ENCODE peak calls at places on chromosomes 7 and 10, in five cellular contexts. I, P, G, O and D are unnamed samples. For H3K27me3, the result is how much of the 10 kb centered on the place peaks cover.

GRCh38 chr10:106502651-106503050 is 661.9 kb downstream of the SORCS1 start:
- DNase-seq in I (no peak), P (no peak), G (no peak), O (no peak), D (no peak)

GRCh38 chr10:71868192-71868697 is 17.2 kb upstream of the PSAP start:
- DNase-seq in I (no peak), P (peak), G (peak), O (peak), D (peak)

GRCh38 chr7:124031919-124032318 is 948 bp downstream of the TMEM229A start:
- DNase-seq in I (no peak), P (no peak), G (no peak), O (no peak), D (no peak)

GRCh38 chr7:38940774-38941173 is 31.8 kb upstream of the VPS41 start:
- DNase-seq in I (no peak), P (no peak), G (no peak), O (no peak), D (no peak)

GRCh38 chr10:77455538-77455937 is 182.1 kb downstream of the KCNMA1 start:
- DNase-seq in I (no peak), P (no peak), G (no peak), O (no peak), D (peak)

GRCh38 chr7:157468221-157469111 is 131.7 kb downstream of the DNAJB6 start:
- DNase-seq in I (peak), P (no peak), G (no peak), O (no peak), D (peak)

GRCh38 chr10:31291123-31291522 is 27.9 kb upstream of the ZEB1 start:
- DNase-seq in I (no peak), P (no peak), G (no peak), O (no peak), D (no peak)

GRCh38 chr7:15399446-15399845 is 162.4 kb downstream of the AGMO start:
- DNase-seq in I (no peak), P (peak), G (no peak), O (peak), D (no peak)

GRCh38 chr10:22420787-22421517 is 75.7 kb downstream of the SPAG6 start:
- DNase-seq in I (no peak), P (peak), G (no peak), O (peak), D (no peak)

GRCh38 chr7:83415840-83416239 is 233.1 kb downstream of the SEMA3E start:
- DNase-seq in I (no peak), P (no peak), G (no peak), O (no peak), D (no peak)

GRCh38 chr10:71391701-71392100 is 5.0 kb upstream of the CDH23 start:
- DNase-seq in I (peak), P (no peak), G (no peak), O (no peak), D (no peak)

GRCh38 chr7:157682946-157683239 is 346.1 kb downstream of the DNAJB6 start:
- DNase-seq in I (no peak), P (no peak), G (no peak), O (no peak), D (no peak)

GRCh38 chr7:97018775-97019535 is 5.7 kb downstream of the DLX5 start:
- DNase-seq in I (no peak), P (no peak), G (no peak), O (no peak), D (no peak)
- H3K27me3 ChIP-seq in I (half or more), P (half or more), G (half or more), O (half or more), D (half or more)

GRCh38 chr7:1252543-1253090 is 19.9 kb downstream of the UNCX start:
- DNase-seq in I (no peak), P (no peak), G (no peak), O (no peak), D (no peak)

GRCh38 chr7:1251796-1252542 is 19.3 kb downstream of the UNCX start:
- DNase-seq in I (no peak), P (no peak), G (no peak), O (no peak), D (no peak)

GRCh38 chr7:1248459-1249131 is 15.9 kb downstream of the UNCX start:
- DNase-seq in I (peak), P (no peak), G (no peak), O (no peak), D (no peak)

GRCh38 chr7:1249731-1250130 is 17.1 kb downstream of the UNCX start:
- DNase-seq in I (no peak), P (peak), G (no peak), O (no peak), D (no peak)

DNA sequence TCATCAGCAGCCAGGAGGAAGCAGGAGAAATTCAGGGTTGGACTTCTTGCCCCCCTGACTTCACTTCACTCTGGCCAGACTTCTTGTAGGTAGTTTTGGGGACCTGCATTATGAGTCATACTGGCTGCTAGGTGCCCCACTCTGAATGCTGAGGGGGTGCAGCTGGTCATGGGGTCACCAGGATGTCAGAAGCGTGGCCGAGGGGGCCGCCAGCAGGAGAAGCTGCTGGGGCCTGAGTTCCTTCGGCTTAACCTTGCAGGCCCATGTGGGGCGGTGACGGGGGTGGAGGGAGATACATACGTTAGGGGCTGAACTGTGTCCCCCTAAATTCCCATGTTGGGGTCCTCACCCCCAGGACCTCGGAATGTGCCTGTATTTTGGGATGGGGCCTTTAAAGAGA is 18.2 kb downstream of the UNCX start:
- DNase-seq in I (no peak), P (no peak), G (no peak), O (no peak), D (no peak)
- H3K27me3 ChIP-seq in I (under half), P (half or more), G (half or more), O (half or more), D (under half)

GRCh38 chr7:129777993-129778769 is 166.7 kb downstream of the NRF1 start:
- DNase-seq in I (no peak), P (no peak), G (no peak), O (no peak), D (no peak)
- H3K27me3 ChIP-seq in I (under half), P (half or more), G (half or more), O (half or more), D (under half)

GRCh38 chr10:118520116-118520742 is 75.2 kb downstream of the PRLHR start:
- DNase-seq in I (no peak), P (no peak), G (no peak), O (no peak), D (no peak)

GRCh38 chr10:118523775-118524174 is 71.7 kb downstream of the PRLHR start:
- DNase-seq in I (no peak), P (no peak), G (no peak), O (no peak), D (peak)

GRCh38 chr10:118521415-118522117 is 73.9 kb downstream of the PRLHR start:
- DNase-seq in I (no peak), P (no peak), G (no peak), O (no peak), D (no peak)

GRCh38 chr10:118518095-118518494 is 77.4 kb downstream of the PRLHR start:
- DNase-seq in I (no peak), P (no peak), G (no peak), O (no peak), D (no peak)

GRCh38 chr10:118522791-118523498 is 72.5 kb downstream of the PRLHR start:
- DNase-seq in I (no peak), P (peak), G (peak), O (no peak), D (peak)
- H3K27me3 ChIP-seq in I (under half), P (under half), G (under half), O (under half), D (under half)

GRCh38 chr10:131180941-131181855 is 130.3 kb downstream of the TCERG1L start:
- DNase-seq in I (peak), P (no peak), G (no peak), O (no peak), D (no peak)
- H3K27me3 ChIP-seq in I (under half), P (under half), G (under half), O (under half), D (under half)